ENCODE peak calls at places on chromosome 18, in six cellular contexts. I is tibial artery; A is CD4-positive, CD25-positive, alpha-beta regulatory T cell; N is tibial nerve; Z is heart left ventricle; R is left ventricle myocardium inferior. O is an unnamed sample. For H3K4me1, the result is how much of the 10 kb centered on the place peaks cover.

GRCh38 chr18:61854578-61854977 is 38.2 kb downstream of the RNF152 start:
- DNase-seq in R (no peak), Z (no peak), A (no peak), I (no peak), N (no peak), O (no peak)

GRCh38 chr18:57737661-57738060 is 65.5 kb downstream of the ATP8B1 start:
- DNase-seq in R (peak), Z (peak), I (peak), A (no peak), N (peak), O (no peak)

GRCh38 chr18:36692909-36693308 is 135.9 kb downstream of the TPGS2 start:
- DNase-seq in I (no peak), N (no peak), R (no peak), A (no peak), Z (no peak), O (no peak)

GRCh38 chr18:46629356-46629755 is 27.7 kb downstream of the LOXHD1 start:
- DNase-seq in N (no peak), A (no peak), I (no peak), R (no peak), Z (no peak), O (no peak)

GRCh38 chr18:79203017-79203605 is 133.9 kb downstream of the ATP9B start:
- DNase-seq in N (no peak), A (no peak), I (no peak), R (no peak), Z (no peak), O (no peak)

GRCh38 chr18:50099725-50100414 is 95.1 kb downstream of the MYO5B start:
- DNase-seq in N (no peak), A (no peak), R (no peak), I (no peak), Z (no peak), O (no peak)

GRCh38 chr18:78676622-78677482 is 302.8 kb upstream of the SALL3 start:
- DNase-seq in R (no peak), I (no peak), Z (no peak), N (no peak), A (no peak), O (no peak)

GRCh38 chr18:68847219-68847860 is 49.5 kb downstream of the CCDC102B start:
- DNase-seq in I (no peak), A (peak), N (no peak), Z (no peak), R (no peak), O (no peak)

GRCh38 chr18:9147440-9148238 is 11.1 kb downstream of the ANKRD12 start:
- DNase-seq in I (no peak), A (peak), N (no peak), Z (peak), R (no peak), O (peak)

GRCh38 chr18:49464718-49465598 is 4.5 kb upstream of the DYM start:
- DNase-seq in A (no peak), Z (no peak), I (no peak), N (no peak), R (no peak), O (no peak)

GRCh38 chr18:13376298-13376840 is 157.8 kb downstream of the LDLRAD4 start:
- DNase-seq in Z (no peak), N (no peak), R (no peak), A (no peak), I (no peak), O (peak)

GRCh38 chr18:56647071-56647470 is 4.1 kb upstream of the WDR7 start:
- DNase-seq in I (no peak), N (no peak), Z (no peak), R (no peak), A (no peak), O (no peak)
- H3K4me1 ChIP-seq in I (under half), N (under half), Z (under half), R (under half), A (under half), O (under half)

DNA sequence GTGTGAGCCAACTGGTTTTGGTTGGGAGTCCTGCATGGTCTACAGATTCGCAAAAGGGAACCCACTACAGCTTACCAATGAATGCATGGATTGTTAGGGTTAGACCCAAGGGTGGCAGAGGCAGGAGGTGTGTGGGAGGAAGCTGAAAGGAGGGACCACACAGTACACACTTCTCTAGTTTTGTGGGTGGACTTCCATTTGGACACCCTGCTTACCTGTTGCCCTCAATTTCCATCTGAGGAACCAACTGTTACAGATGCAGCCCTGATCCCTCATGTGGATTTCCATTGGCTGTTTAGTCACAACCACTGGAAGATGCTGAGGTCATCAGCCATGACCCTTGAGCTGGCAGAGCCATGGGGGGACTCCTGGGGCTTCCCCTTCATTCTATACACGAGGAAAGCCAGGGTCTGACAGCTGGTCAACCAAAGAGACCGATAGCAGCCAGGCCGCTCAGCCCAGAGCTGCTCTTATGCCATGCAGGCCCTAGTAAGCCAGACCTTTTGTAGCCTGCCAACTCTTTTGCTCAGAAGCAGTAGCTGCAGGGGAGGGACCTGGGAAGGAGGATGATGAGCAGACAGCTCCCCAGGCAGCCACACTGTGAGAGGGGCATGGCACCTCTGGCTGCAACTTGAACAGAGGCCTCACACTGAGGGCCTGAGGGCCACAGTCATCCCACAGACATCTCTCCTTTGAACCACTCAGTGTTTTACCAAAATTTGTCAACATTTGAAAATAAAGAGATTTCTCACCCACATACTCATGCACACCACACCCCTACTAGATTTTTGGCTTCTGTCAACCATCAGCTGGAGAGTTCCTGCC is 162.1 kb downstream of the SETBP1 start:
- DNase-seq in Z (no peak), N (no peak), R (no peak), I (no peak), A (no peak), O (no peak)
- H3K4me1 ChIP-seq in Z (under half), N (under half), R (under half), I (under half), A (under half), O (under half)

GRCh38 chr18:24818451-24818850 is 358.0 kb downstream of the HRH4 start:
- DNase-seq in I (no peak), N (no peak), A (no peak), Z (no peak), R (no peak), O (no peak)

GRCh38 chr18:24811963-24812681 is 351.7 kb downstream of the HRH4 start:
- DNase-seq in A (no peak), R (no peak), I (no peak), N (no peak), Z (no peak), O (no peak)

GRCh38 chr18:24818069-24818395 is 357.6 kb downstream of the HRH4 start:
- DNase-seq in N (no peak), Z (no peak), I (no peak), A (no peak), R (no peak), O (no peak)

GRCh38 chr18:24817150-24818068 is 357.0 kb downstream of the HRH4 start:
- DNase-seq in A (no peak), I (no peak), N (no peak), Z (no peak), R (no peak), O (no peak)

GRCh38 chr18:24814521-24814920 is 354.1 kb downstream of the HRH4 start:
- DNase-seq in A (no peak), N (no peak), I (no peak), R (no peak), Z (no peak), O (no peak)
- H3K4me1 ChIP-seq in A (under half), N (under half), I (under half), R (under half), Z (under half), O (under half)

GRCh38 chr18:998976-999375 is 94.3 kb downstream of the ADCYAP1 start:
- DNase-seq in I (no peak), A (no peak), Z (no peak), R (no peak), N (no peak), O (no peak)
- H3K4me1 ChIP-seq in I (under half), A (under half), Z (under half), R (under half), N (under half), O (under half)

DNA sequence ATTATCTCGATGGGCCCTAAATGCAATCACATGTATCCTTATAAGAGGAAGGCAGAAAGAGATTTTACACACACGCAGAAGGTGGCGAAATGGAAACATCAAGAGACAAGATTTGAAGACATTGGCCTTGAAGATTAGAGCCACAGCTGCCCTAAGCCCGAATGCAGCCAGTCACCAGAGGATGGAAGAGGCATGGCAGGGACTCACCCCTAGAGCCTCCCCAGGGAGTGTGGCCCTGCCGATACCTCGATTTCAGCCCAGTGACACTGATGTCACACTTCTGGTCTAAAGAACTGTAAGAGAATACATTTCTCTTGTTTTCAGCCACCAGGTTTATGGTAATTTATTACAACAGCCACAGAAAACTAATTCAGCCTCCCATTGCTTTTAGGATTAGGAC is 17.4 kb downstream of the TTC39C start:
- DNase-seq in I (no peak), Z (no peak), R (no peak), A (no peak), N (no peak), O (no peak)
- H3K4me1 ChIP-seq in I (under half), Z (under half), R (under half), A (half or more), N (under half), O (half or more)

GRCh38 chr18:31104444-31104843 is 2.2 kb upstream of the DSC2 start:
- DNase-seq in I (no peak), Z (no peak), R (no peak), N (no peak), A (no peak), O (no peak)

GRCh38 chr18:31102020-31102684 is at the start of gene DSC2:
- DNase-seq in Z (peak), A (no peak), R (peak), I (no peak), N (no peak), O (no peak)

GRCh38 chr18:31101148-31102019 is 837 bp downstream of the DSC2 start:
- DNase-seq in N (peak), I (peak), R (peak), Z (peak), A (no peak), O (no peak)

GRCh38 chr18:31103423-31103822 is 1.2 kb upstream of the DSC2 start:
- DNase-seq in R (no peak), N (no peak), Z (no peak), A (no peak), I (no peak), O (no peak)

GRCh38 chr18:31102941-31103340 is 720 bp upstream of the DSC2 start:
- DNase-seq in R (no peak), I (no peak), Z (no peak), A (no peak), N (no peak), O (no peak)
- H3K4me1 ChIP-seq in R (under half), I (under half), Z (under half), A (under half), N (under half), O (under half)

GRCh38 chr18:12315911-12316310 is 7.9 kb downstream of the TUBB6 start:
- DNase-seq in N (no peak), Z (peak), R (peak), A (no peak), I (peak), O (no peak)

GRCh38 chr18:12312936-12313335 is 4.9 kb downstream of the TUBB6 start:
- DNase-seq in Z (no peak), R (no peak), A (no peak), I (no peak), N (no peak), O (no peak)

GRCh38 chr18:12313530-12314245 is 5.6 kb downstream of the TUBB6 start:
- DNase-seq in A (no peak), N (no peak), R (no peak), I (no peak), Z (no peak), O (no peak)

GRCh38 chr18:12315481-12315880 is 7.4 kb downstream of the TUBB6 start:
- DNase-seq in N (no peak), Z (no peak), R (no peak), A (no peak), I (no peak), O (no peak)

DNA sequence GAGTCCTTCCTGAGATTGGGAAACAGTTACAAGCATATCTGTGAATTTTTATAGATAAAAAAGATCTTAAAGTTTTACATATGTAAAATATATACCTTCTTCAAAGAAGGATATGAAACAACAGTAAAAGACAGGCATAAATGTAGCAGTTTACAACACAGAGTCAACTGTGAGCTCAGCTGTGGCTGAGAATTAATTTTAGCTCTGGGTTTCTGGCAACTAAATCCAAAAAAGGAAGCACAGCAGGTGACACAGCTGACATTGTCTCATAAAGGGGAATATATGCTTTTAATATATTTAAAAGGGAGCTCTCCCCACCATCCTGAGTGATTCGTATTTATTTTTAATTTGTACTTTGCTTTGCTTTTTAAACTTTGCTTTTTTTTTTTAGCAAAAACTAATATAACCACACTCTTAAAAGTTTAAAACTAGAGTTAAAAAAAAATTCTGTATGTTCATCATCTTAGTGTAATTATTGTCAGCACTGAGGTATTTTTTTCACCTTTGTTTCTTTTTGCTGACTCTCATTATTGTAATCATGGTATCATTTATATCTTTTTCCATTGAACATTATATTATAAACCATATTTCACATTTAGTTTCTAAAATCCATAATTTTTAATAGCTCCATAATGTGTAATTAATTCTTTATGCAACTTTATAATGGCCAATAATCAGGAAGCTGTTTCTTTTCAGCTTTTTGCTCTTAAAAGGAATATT is 6.7 kb downstream of the TUBB6 start:
- DNase-seq in N (no peak), I (no peak), A (no peak), Z (no peak), R (no peak), O (no peak)
- H3K4me1 ChIP-seq in N (under half), I (under half), A (under half), Z (half or more), R (half or more), O (under half)

O was measured in CD8-positive, alpha-beta memory T cell.